ENCODE peak calls at places on chromosomes 2 and 18, in seven cellular contexts. L is astrocyte of the spinal cord, Z is ascending aorta, N is mucosa of descending colon, X is A549, J is IMR-90, O is fibroblast of the aortic adventitia. U is an unnamed sample.

GRCh38 chr18:63422087-63422861 is at the start of gene VPS4B:
- DNase-seq in L (peak), Z (peak), N (peak), X (peak), J (peak), O (peak), U (peak)

GRCh38 chr2:88859461-88859860 is 168.0 kb downstream of the RPIA start:
- DNase-seq in L (no peak), Z (no peak), N (no peak), X (no peak), J (no peak), O (no peak), U (no peak)

GRCh38 chr2:1947316-1947715 is 203.0 kb upstream of the PXDN start:
- DNase-seq in L (no peak), Z (no peak), N (no peak), X (no peak), J (no peak), O (no peak), U (no peak)

GRCh38 chr2:3729786-3730185 is 26.4 kb downstream of the DCDC2C start:
- DNase-seq in L (no peak), Z (no peak), N (no peak), X (no peak), J (no peak), O (no peak), U (no peak)

GRCh38 chr2:197700960-197701359 is 4.2 kb upstream of the MARS2 start:
- DNase-seq in L (no peak), Z (no peak), N (no peak), X (no peak), J (no peak), O (no peak), U (no peak)

GRCh38 chr2:24513672-24514071 is 22.6 kb downstream of the NCOA1 start:
- DNase-seq in L (no peak), Z (no peak), N (no peak), X (no peak), J (no peak), O (peak), U (peak)

GRCh38 chr2:199458017-199458805 is 472 bp upstream of the SATB2 start:
- DNase-seq in L (no peak), Z (no peak), N (peak), X (peak), J (no peak), O (no peak), U (peak)

GRCh38 chr2:147110317-147110716 is 734.5 kb upstream of the ACVR2A start:
- DNase-seq in L (peak), Z (no peak), N (no peak), X (no peak), J (no peak), O (peak), U (peak)

GRCh38 chr2:201859886-201860285 is 53.5 kb downstream of the CDK15 start:
- DNase-seq in L (peak), Z (no peak), N (no peak), X (no peak), J (peak), O (no peak), U (peak)

GRCh38 chr2:234628953-234629352 is 132.1 kb upstream of the ARL4C start:
- DNase-seq in L (no peak), Z (no peak), N (no peak), X (no peak), J (peak), O (no peak), U (no peak)

GRCh38 chr18:24397694-24398365 is at the start of gene OSBPL1A:
- DNase-seq in L (peak), Z (peak), N (peak), X (peak), J (peak), O (peak), U (peak)

DNA sequence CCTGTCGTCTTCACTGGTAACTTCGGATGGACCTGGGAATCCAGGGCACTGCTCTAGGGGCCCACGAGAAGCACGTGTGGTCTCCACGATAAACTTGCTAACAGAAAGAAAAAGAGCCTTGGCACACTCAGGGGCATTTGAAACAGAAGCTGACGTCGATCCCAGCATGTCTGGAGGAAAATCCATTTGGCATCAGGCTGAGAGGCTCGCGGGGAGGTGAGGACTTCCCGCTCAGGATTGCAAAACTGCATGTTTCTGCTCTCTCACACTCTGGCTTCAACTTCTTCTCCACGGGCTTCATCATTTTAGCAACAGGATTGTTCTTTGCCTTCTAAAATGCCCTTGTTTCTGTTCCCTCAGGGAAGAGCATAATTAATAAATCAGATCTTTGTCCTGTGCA is 181.7 kb upstream of the COPS8 start:
- DNase-seq in L (no peak), Z (no peak), N (no peak), X (no peak), J (no peak), O (no peak), U (no peak)
- H3K4me3 ChIP-seq in L (no peak), Z (no peak), N (no peak), X (no peak), J (no peak), O (no peak), U (no peak)

DNA sequence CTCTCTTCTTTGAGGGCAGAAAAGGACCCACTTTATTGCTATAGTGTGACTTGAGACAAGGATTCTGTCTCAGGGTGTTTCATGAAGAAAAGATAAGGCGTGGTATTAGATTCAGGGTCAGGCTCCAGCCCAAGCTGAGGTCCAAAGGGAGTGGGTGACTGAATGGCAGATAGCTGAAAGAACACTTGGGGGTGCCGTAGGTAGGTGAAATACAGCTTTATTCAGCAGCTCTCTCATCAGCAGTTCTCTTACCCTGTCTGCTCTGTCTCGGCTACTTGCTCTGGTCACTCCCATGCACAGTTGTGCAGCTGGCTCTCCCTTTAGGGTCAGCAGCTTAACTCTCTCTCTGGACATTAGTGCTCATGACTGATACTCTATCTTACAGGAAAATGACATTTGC is 379.9 kb downstream of the LPIN1 start:
- DNase-seq in L (no peak), Z (no peak), N (no peak), X (no peak), J (no peak), O (no peak), U (no peak)
- TF ChIP-seq CTCF in L (no peak), Z (no peak), N (no peak), X (no peak), J (no peak), O (no peak), U (no peak)

GRCh38 chr2:170716851-170717598 is 1.9 kb downstream of the SP5 start:
- DNase-seq in L (peak), Z (peak), N (peak), X (peak), J (peak), O (no peak), U (peak)
- H3K4me3 ChIP-seq in L (no peak), Z (peak), N (no peak), X (peak), J (no peak), O (no peak), U (no peak)

DNA sequence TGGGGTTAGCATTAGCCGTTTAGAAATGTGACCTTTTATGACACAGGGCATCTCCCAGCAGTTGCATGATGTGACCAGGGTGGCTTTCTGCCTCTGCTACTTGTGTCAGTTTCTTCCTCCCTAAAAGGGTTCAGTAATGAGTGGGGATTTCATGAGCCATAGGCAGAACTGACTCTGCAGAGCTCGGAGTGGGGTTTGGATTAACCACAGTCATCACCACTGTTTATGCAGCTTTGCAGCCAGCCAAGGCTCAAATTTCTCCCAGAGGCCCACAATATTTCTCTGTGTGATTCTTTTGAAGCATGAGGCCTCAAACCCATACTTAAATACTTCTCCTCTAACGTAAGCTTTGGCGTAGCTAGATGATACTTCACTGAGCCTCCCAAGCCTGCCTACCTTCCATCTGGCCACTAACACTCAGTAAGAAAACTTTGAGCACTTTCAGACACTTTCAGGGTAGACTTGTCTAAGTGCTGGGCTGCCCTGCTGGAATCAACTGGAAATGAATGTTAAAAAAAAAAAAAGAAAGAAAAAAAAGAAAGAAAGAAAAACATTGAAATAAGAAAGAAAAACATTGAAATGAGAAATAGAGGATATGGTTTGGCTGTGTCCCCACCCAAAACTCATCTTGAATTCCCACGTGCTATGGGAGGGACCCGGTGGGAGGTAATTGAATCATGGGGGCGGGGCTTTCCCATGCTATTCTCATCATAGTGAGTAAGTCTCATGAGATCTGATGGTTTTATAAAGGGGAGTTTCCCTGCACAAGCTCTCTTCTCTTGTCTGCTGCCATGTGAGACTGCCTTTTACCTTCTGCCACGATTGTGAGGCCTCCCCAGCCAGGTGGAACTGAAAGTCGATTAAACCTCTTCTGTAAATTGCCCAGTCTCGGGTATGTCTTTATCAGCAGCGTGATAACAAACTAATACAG is 11.5 kb upstream of the LAPTM4A start:
- DNase-seq in L (peak), Z (peak), N (no peak), X (no peak), J (peak), O (peak), U (peak)
- TF ChIP-seq CTCF in L (no peak), Z (no peak), N (no peak), X (no peak), J (peak), O (peak), U (no peak)

DNA sequence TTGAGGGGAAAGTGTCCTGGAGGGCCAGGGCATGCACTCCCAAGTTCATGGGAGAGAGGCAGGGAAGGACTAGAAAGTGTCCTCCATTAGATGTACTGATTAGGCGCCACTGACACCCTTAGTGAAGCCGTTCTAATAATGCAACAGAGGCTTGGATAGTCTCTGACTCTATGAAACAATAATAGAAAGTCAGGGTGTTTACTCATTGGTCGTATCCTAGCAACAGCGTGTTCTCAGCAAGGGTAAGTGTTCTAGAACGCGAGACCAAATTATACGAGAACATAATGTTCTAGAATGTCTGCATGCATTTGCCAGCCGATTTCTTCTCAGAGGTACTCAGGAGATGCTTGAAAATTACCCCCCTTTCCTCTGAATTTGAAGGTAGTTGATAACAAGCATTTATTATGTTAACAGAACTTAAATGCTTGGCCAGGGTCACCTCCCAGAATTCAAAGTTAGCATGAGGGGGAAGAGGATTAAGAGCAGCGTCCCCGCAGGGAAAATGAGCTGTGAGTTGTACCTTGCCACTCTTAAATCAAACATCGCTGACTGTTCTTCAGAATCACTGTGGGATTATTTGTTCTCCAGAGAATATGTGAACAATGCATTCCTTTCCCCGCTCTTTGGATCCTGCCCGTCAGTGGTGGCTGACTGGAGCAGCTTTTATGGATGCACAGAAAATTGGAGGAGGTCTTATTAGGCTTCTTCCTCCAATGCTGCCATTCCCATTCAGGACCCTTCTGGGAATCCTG is 33.7 kb upstream of the PDIA6 start:
- DNase-seq in L (no peak), Z (no peak), N (no peak), X (no peak), J (no peak), O (no peak), U (no peak)
- H3K4me3 ChIP-seq in L (no peak), Z (no peak), N (no peak), X (no peak), J (no peak), O (no peak), U (no peak)

GRCh38 chr2:48085888-48086287 is 179.6 kb upstream of the FBXO11 start:
- DNase-seq in L (no peak), Z (no peak), N (no peak), X (no peak), J (no peak), O (no peak), U (no peak)

GRCh38 chr2:48081317-48081628 is 175.0 kb upstream of the FBXO11 start:
- DNase-seq in L (no peak), Z (no peak), N (no peak), X (no peak), J (no peak), O (no peak), U (no peak)

DNA sequence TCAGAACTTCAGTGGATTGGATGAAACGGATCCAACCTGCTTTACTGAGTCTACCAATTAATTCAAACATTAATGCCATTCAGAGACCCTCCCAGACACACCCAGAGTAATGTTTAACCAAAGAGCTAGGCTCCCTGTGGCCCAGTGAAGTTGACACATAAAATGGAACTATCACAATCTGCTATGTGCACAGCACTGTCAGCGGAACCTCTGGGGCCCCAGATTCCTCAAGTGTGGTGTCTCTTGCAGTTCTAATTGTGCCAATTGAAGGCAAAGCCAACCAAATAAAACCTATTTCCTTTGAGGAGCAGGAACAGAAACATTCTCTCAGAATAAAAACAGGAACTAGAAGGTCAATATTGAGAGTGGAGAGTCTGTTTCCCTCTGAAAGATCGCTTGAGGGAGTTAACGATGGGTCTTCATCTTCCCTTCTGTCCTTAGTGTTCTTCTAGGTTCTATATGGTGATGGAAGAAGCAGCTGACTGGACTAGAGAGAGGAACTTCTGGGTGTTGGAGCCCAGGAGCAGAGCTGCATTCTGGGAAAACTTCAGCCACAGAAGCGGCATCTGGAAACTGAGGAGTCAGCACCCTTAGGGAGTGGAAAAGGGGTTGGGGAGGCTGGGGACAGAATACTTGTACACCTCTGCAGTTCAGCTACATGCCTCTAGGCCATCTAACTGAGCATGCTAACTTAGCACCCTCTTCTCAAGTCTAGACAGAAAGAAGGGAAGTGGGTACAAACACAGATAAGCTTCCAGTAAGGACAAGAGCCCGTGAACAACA is 174.4 kb upstream of the FBXO11 start:
- DNase-seq in L (no peak), Z (no peak), N (no peak), X (no peak), J (no peak), O (no peak), U (no peak)
- TF ChIP-seq CTCF in L (no peak), Z (no peak), N (no peak), X (no peak), J (no peak), O (no peak), U (no peak)

DNA sequence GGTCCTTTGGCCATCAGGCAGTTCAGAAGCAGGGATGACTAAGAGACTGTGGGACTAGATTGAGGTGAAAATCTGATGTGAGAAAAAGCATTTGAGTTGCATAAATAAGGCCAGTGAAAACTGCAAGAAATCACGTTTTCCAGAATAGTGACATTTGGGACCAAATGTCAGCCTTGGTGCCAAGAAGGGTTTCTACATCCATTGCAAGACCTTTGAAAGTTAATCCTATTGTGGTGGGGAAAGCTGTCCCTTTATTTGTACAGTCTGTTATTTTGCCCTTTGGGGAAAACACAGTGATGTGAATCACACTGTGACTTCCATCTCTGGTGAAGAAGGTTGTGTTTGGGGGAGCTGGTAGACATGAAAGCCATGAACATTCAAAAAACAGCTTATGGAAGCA is 153.5 kb upstream of the SIX2 start:
- DNase-seq in L (no peak), Z (no peak), N (no peak), X (no peak), J (no peak), O (no peak), U (no peak)
- H3K4me3 ChIP-seq in L (no peak), Z (no peak), N (no peak), X (no peak), J (no peak), O (no peak), U (no peak)

DNA sequence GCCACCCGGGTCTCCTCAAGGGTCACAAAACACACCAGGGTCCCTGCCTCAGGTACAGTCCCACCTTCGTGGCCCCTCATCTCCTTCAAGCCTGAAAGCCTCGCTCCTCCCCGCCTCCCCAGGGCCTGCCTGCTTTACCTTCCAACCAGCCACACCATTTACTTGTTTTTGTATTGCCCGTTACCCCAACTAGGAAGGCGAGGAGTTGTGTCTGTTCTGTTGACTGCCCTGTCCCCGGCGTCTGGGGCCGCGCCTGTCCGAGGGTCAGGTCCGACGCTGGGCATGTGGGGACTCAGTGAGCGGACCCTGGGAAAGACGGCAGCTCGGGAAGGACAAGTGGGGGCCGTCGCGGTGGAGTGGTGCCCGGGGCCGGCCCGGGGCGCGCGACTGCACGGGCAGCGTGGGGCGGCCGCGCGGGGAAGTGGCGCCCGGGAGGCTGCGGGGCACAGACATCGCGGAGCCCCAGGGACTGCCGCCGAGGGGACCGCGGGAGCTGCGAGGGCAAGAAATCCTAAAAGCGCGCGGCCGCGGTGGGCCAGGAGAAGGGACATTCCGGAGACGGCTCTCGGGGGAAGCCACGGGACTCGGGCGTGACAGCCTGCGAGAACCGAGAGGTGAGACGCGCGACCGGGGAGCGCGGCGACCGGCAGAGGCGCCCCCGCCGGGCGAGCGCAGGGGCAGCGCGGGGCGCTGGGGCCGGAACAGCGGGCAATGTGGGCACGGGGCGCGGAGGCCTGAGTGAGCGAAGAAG is 797 bp upstream of the GRHL1 start:
- DNase-seq in L (no peak), Z (peak), N (peak), X (peak), J (no peak), O (no peak), U (no peak)
- TF ChIP-seq CTCF in L (no peak), Z (no peak), N (no peak), X (no peak), J (peak), O (no peak), U (no peak)

GRCh38 chr2:44305882-44306281 is 30.6 kb downstream of the SLC3A1 start:
- DNase-seq in L (no peak), Z (no peak), N (no peak), X (no peak), J (no peak), O (no peak), U (no peak)

GRCh38 chr2:44301111-44301510 is 25.8 kb downstream of the SLC3A1 start:
- DNase-seq in L (no peak), Z (no peak), N (no peak), X (no peak), J (no peak), O (no peak), U (no peak)

GRCh38 chr2:44304258-44304657 is 29.0 kb downstream of the SLC3A1 start:
- DNase-seq in L (no peak), Z (no peak), N (no peak), X (no peak), J (no peak), O (no peak), U (no peak)
- H3K4me3 ChIP-seq in L (no peak), Z (no peak), N (no peak), X (no peak), J (no peak), O (no peak), U (no peak)

DNA sequence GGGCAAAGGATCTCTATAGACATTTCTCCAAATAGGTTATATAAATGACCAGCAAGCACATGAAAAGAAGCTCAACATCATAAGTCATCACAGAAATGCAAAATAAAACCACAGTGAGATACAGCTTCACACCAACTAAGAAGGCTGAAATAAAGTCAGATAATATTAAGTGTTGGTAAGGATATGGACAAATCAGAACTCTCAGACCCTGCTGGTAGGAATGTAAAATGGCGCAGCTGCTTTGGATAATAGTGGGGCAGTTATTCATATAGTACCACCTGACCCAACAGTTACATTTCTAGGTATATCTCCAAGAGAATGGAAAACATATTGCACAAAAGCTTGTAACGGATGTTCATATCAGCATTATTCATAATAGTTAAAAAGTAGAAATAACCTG is 14.0 kb downstream of the EPB41L5 start:
- DNase-seq in L (no peak), Z (no peak), N (no peak), X (no peak), J (no peak), O (no peak), U (no peak)
- TF ChIP-seq CTCF in L (no peak), Z (no peak), N (no peak), X (no peak), J (peak), O (peak), U (peak)

U was measured in fibroblast of mammary gland.